ENCODE peak calls at places on chromosomes 16 and 17, in ten cellular contexts. H is SW 1271; K is ACHN; M is H7; V is stimulated activated CD8-positive, alpha-beta memory T cell treated with anti-CD3 and anti-CD28 coated beads, Interleukin-4, amount 100 ng/mL, for 48 hours; D is NCI-H510A treated with DMSO at 0.1 percent for 48 hours; N is AG08396; Q is hypothalamus; E is activated naive CD4-positive, alpha-beta T cell; J is occipital lobe. F is an unnamed sample.

GRCh38 chr16:84821728-84822676 is 2.2 kb downstream of the CRISPLD2 start:
- DNase-seq in N (no peak), D (no peak), K (no peak), V (no peak), H (no peak), M (no peak), E (no peak), Q (no peak), J (no peak), F (no peak)

GRCh38 chr16:50863673-50864144 is 121.8 kb downstream of the CYLD start:
- DNase-seq in H (no peak), Q (no peak), E (no peak), N (no peak), J (no peak), V (no peak), K (no peak), M (no peak), D (no peak), F (no peak)

GRCh38 chr17:382644-383533 is 30.3 kb upstream of the RPH3AL start:
- DNase-seq in M (peak; percentile 85), E (no peak), K (no peak), J (no peak), Q (peak; percentile 43), N (peak; percentile 48), H (no peak), D (no peak), V (no peak), F (no peak)

GRCh38 chr17:68768804-68769203 is 167.6 kb upstream of the FAM20A start:
- DNase-seq in N (no peak), J (no peak), H (no peak), Q (no peak), D (no peak), K (no peak), M (no peak), V (no peak), E (no peak), F (no peak)

GRCh38 chr17:58387834-58388233 is 29.5 kb downstream of the RNF43 start:
- DNase-seq in N (no peak), H (no peak), J (no peak), K (no peak), D (no peak), V (peak; percentile 45), E (no peak), Q (no peak), M (no peak), F (no peak)

GRCh38 chr17:17782425-17783120 is 54.2 kb downstream of the SREBF1 start:
- DNase-seq in H (no peak), K (peak; percentile 28), Q (no peak), D (no peak), V (no peak), N (no peak), J (peak; percentile 59), E (no peak), M (peak; percentile 88), F (no peak)

GRCh38 chr16:47873434-47873833 is 282.4 kb downstream of the ABCC12 start:
- DNase-seq in N (no peak), D (no peak), H (no peak), V (no peak), K (peak; percentile 42), M (no peak), E (no peak), J (no peak), Q (no peak), F (no peak)

GRCh38 chr16:68128577-68129305 is 43.6 kb downstream of the NFATC3 start:
- DNase-seq in K (peak; percentile 84), Q (no peak), J (no peak), H (no peak), E (no peak), V (no peak), M (no peak), N (no peak), D (no peak), F (no peak)

F was measured in NCI-H2029 treated with DMSO at 0.1 percent for 48 hours.